ENCODE peak calls at places on chromosomes 13 and 19, in five cellular contexts. S is colonic mucosa, R is right atrium auricular region, N is SJCRH30, P is body of pancreas. K is an unnamed sample.
A peak's percentile ranks its signal among the peaks of the same experiment; 100 is the strongest.

GRCh38 chr19:4582112-4582553 is 22.6 kb upstream of the SEMA6B start:
- DNase-seq in N (no peak), R (no peak), S (no peak), P (no peak), K (no peak)

GRCh38 chr13:84821261-84821660 is 939.0 kb upstream of the SLITRK1 start:
- DNase-seq in P (no peak), N (peak; percentile 71), R (no peak), S (no peak), K (no peak)

GRCh38 chr19:46766569-46767317 is 20.5 kb upstream of the STRN4 start:
- DNase-seq in R (no peak), P (peak; percentile 57), N (peak; percentile 78), S (peak; percentile 61), K (no peak)

GRCh38 chr13:57666554-57666953 is 35.0 kb downstream of the PCDH17 start:
- DNase-seq in R (no peak), P (no peak), N (no peak), S (no peak), K (no peak)

GRCh38 chr19:8478605-8479004 is 23.8 kb downstream of the PRAM1 start:
- DNase-seq in S (no peak), N (no peak), P (no peak), R (no peak), K (no peak)

GRCh38 chr13:60647547-60647946 is 250.5 kb downstream of the TDRD3 start:
- DNase-seq in P (no peak), N (no peak), R (no peak), S (no peak), K (no peak)

GRCh38 chr13:74162782-74163181 is 28.6 kb upstream of the KLF12 start:
- DNase-seq in R (no peak), S (no peak), P (no peak), N (no peak), K (no peak)

GRCh38 chr13:73451120-73452029 is 392.6 kb downstream of the KLF5 start:
- DNase-seq in N (no peak), S (peak; percentile 56), R (no peak), P (no peak), K (no peak)

GRCh38 chr19:54335164-54335563 is 3.8 kb downstream of the LILRA4 start:
- DNase-seq in R (no peak), N (no peak), P (no peak), S (no peak), K (no peak)

GRCh38 chr19:44869728-44870470 is 21.2 kb upstream of the TOMM40 start:
- DNase-seq in R (no peak), N (peak; percentile 39), P (peak; percentile 72), S (no peak), K (no peak)

GRCh38 chr13:113050856-113051431 is 54.6 kb upstream of the F7 start:
- DNase-seq in R (no peak), N (no peak), P (no peak), S (no peak), K (peak; percentile 55)

GRCh38 chr13:21637296-21637695 is 33.3 kb upstream of the MICU2 start:
- DNase-seq in N (no peak), R (no peak), P (peak; percentile 14), S (peak; percentile 88), K (peak; percentile 94)

GRCh38 chr19:29587518-29587986 is 18.5 kb upstream of the POP4 start:
- DNase-seq in R (no peak), P (no peak), S (no peak), N (no peak), K (no peak)

GRCh38 chr13:73303858-73304257 is 245.1 kb downstream of the KLF5 start:
- DNase-seq in R (no peak), S (no peak), P (no peak), N (no peak), K (peak; percentile 68)

GRCh38 chr13:22812793-22813192 is 368.0 kb upstream of the SGCG start:
- DNase-seq in N (no peak), S (no peak), R (no peak), P (no peak), K (no peak)

GRCh38 chr13:112819816-112820215 is 130.0 kb downstream of the ATP11A start:
- DNase-seq in P (no peak), R (peak; percentile 42), S (no peak), N (no peak), K (no peak)

GRCh38 chr19:30333291-30334065 is 38.7 kb upstream of the ZNF536 start:
- DNase-seq in R (no peak), P (no peak), N (no peak), S (no peak), K (no peak)

GRCh38 chr19:15114153-15114540 is 6.9 kb downstream of the SYDE1 start:
- DNase-seq in P (no peak), N (no peak), S (no peak), R (no peak), K (no peak)

GRCh38 chr13:76848596-76848995 is 37.6 kb downstream of the KCTD12 start:
- DNase-seq in P (peak; percentile 38), N (no peak), S (no peak), R (no peak), K (no peak)

GRCh38 chr19:7373862-7374261 is 25.1 kb downstream of the ARHGEF18 start:
- DNase-seq in P (no peak), N (no peak), S (no peak), R (no peak), K (no peak)

GRCh38 chr19:40253611-40254092 is 27.2 kb upstream of the CCNP start:
- DNase-seq in S (no peak), P (no peak), N (no peak), R (no peak), K (no peak)

GRCh38 chr19:47778954-47779351 is 450 bp downstream of the SELENOW start:
- DNase-seq in S (peak; percentile 78), N (no peak), P (peak; percentile 20), R (peak; percentile 60), K (no peak)

GRCh38 chr13:69828527-69828926 is 279.1 kb upstream of the ATXN8OS start:
- DNase-seq in S (no peak), N (no peak), P (no peak), R (no peak), K (no peak)

GRCh38 chr19:18612772-18613588 is at the start of gene TMEM59L:
- DNase-seq in R (no peak), N (no peak), S (no peak), P (no peak), K (no peak)

GRCh38 chr13:102017248-102017647 is 384.6 kb downstream of the FGF14 start:
- DNase-seq in S (no peak), R (no peak), P (no peak), N (no peak), K (no peak)

GRCh38 chr13:75760182-75760981 is 124.3 kb downstream of the LMO7 start:
- DNase-seq in N (peak; percentile 41), S (peak; percentile 81), R (no peak), P (peak; percentile 89), K (no peak)

GRCh38 chr13:75759531-75759930 is 123.4 kb downstream of the LMO7 start:
- DNase-seq in R (no peak), S (no peak), N (no peak), P (no peak), K (no peak)

GRCh38 chr13:75762066-75762937 is 126.2 kb downstream of the LMO7 start:
- DNase-seq in P (peak; percentile 35), R (no peak), S (peak; percentile 36), N (no peak), K (no peak)

GRCh38 chr13:75762967-75763366 is 126.8 kb downstream of the LMO7 start:
- DNase-seq in P (no peak), S (no peak), R (no peak), N (no peak), K (no peak)

DNA sequence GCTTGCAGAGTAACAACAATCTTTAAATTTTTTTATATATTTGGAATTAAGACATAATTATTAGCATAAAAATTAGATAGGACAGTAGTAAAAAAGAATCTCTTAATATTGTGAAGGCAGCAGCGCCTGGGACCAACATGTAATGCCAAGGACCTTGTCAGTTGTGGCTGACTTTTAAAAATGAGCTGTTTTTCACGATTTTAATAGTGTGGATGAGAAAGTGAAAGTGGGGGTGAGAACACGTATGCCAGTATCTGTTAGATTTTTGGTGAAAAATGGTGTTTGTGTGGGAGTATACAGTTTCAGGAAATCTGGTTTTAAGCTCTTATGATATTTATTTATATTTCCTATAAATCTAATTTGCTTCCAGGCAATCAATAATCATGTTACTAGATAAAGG is 125.2 kb downstream of the LMO7 start:
- DNase-seq in N (no peak), P (no peak), S (no peak), R (no peak), K (no peak)
- H3K27ac ChIP-seq in N (no peak overlapping the region), P (peak overlapping the region; percentile 89), S (peak overlapping the region; percentile 80), R (peak overlapping the region; percentile 85), K (peak overlapping the region; percentile 65)

DNA sequence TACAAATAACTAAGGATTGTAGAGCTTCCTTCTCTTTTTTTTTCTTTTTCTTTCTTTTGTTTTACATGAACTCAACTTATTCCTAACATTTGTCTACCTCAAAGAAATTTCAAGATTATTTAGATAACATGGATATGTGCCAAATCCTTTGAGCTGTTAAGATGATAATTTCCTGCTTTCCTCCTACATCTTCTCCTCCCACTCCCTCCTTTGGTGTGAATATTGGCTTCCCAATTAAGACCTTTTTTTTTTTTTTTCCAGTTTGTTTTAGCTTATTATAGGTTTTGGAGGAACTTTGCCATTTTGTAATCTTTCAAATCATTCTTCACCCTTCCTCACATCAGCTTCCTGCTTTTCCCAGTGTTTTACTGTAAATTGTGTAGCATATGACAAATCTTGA is 10.6 kb downstream of the NHLRC3 start:
- DNase-seq in S (no peak), R (no peak), P (no peak), N (no peak), K (no peak)
- H3K27ac ChIP-seq in S (no peak overlapping the region), R (no peak overlapping the region), P (no peak overlapping the region), N (no peak overlapping the region), K (no peak overlapping the region)

GRCh38 chr19:13764101-13764807 is at the start of gene MRI1:
- DNase-seq in P (peak; percentile 81), N (peak; percentile 92), R (peak; percentile 80), S (peak; percentile 83), K (no peak)

GRCh38 chr19:13765395-13766094 is 1.2 kb downstream of the MRI1 start:
- DNase-seq in N (no peak), R (no peak), S (no peak), P (no peak), K (no peak)

GRCh38 chr19:13766095-13766481 is 1.8 kb downstream of the MRI1 start:
- DNase-seq in N (no peak), P (no peak), S (no peak), R (no peak), K (no peak)

GRCh38 chr19:13763300-13763699 is 1.0 kb upstream of the MRI1 start:
- DNase-seq in S (no peak), P (no peak), R (no peak), N (no peak), K (no peak)

GRCh38 chr19:13764821-13765394 is 586 bp downstream of the MRI1 start:
- DNase-seq in R (no peak), N (peak; percentile 39), P (peak; percentile 35), S (no peak), K (no peak)
- H3K27ac ChIP-seq in R (peak overlapping the region; percentile 78), N (no peak overlapping the region), P (peak overlapping the region; percentile 79), S (no peak overlapping the region), K (peak overlapping the region; percentile 49)

DNA sequence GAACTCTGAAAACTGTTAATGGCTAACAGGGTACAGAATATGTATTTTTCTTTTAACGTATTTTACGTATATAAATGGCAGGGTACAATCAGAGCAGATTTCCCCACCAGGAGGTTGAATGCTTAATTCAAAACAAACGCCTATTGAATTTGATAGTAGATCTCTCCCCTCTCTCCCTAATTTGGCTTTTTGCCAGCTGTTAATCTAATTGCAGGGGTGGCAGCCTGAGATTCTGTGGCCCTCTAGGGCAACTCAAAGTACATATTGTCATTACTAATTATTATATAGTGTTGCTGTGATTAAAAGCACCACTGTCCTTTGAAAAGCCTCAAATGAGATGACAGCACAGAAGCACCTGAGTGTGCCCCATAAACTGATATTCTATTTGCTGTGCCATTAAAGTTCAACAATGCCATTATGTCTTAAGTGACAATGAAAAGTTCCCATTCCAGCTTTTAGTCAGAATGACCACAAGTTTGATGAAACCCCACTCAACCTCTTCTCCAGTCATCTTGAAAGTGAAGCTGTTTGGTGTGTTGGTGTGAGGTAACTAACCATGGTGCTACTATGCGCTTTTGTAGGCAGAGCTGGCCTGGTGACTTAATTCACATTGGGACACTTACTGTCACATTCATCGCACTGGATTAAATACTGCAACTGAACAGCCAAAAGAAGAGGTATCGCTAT is 351.4 kb downstream of the KCNRG start:
- DNase-seq in N (no peak), P (no peak), R (no peak), S (no peak), K (no peak)
- H3K27ac ChIP-seq in N (no peak overlapping the region), P (peak overlapping the region; percentile 80), R (no peak overlapping the region), S (no peak overlapping the region), K (no peak overlapping the region)